ENCODE peak calls at places on chromosome 11, in four cellular contexts. J, O, B and C are unnamed samples.

GRCh38 chr11:35277827-35278226 is 138.9 kb downstream of the CD44 start:
- DNase-seq in J (no peak), O (no peak), B (no peak), C (no peak)

GRCh38 chr11:125404811-125405481 is 91.1 kb downstream of the FEZ1 start:
- DNase-seq in B (peak), O (peak), J (peak), C (peak)

GRCh38 chr11:35040221-35040942 is 98.6 kb upstream of the CD44 start:
- DNase-seq in J (no peak), O (peak), B (peak), C (no peak)

GRCh38 chr11:93895106-93895862 is 44.9 kb upstream of the VSTM5 start:
- DNase-seq in J (no peak), B (peak), O (no peak), C (no peak)

GRCh38 chr11:66743271-66743968 is 14.4 kb upstream of the SPTBN2 start:
- DNase-seq in J (no peak), B (no peak), O (no peak), C (peak)

GRCh38 chr11:109914809-109915653 is 178.2 kb upstream of the ZC3H12C start:
- DNase-seq in B (peak), O (no peak), J (no peak), C (no peak)

GRCh38 chr11:47270331-47271271 is 668 bp downstream of the MADD start:
- DNase-seq in B (peak), O (peak), J (no peak), C (no peak)

GRCh38 chr11:128624269-128625170 is 37.2 kb upstream of the ETS1 start:
- DNase-seq in O (peak), J (no peak), B (no peak), C (no peak)

GRCh38 chr11:119754656-119755350 is 25.8 kb upstream of the NECTIN1 start:
- DNase-seq in J (no peak), B (no peak), O (no peak), C (no peak)

GRCh38 chr11:128903248-128904041 is 12.3 kb downstream of the KCNJ5 start:
- DNase-seq in O (no peak), J (no peak), B (no peak), C (no peak)

GRCh38 chr11:134486106-134486505 is 74.1 kb upstream of the B3GAT1 start:
- DNase-seq in O (no peak), B (no peak), J (no peak), C (no peak)

GRCh38 chr11:34192481-34193401 is 87.3 kb downstream of the NAT10 start:
- DNase-seq in B (peak), O (no peak), J (no peak), C (peak)

GRCh38 chr11:117827521-117828511 is 3.3 kb upstream of the FXYD2 start:
- DNase-seq in O (no peak), B (no peak), J (peak), C (no peak)

GRCh38 chr11:133337905-133338536 is 194.3 kb downstream of the OPCML start:
- DNase-seq in O (no peak), J (no peak), B (no peak), C (no peak)

GRCh38 chr11:88814076-88814475 is 251.7 kb downstream of the GRM5 start:
- DNase-seq in B (no peak), O (no peak), J (no peak), C (no peak)

GRCh38 chr11:64990222-64990918 is 6.4 kb downstream of the BATF2 start:
- DNase-seq in B (peak), O (no peak), J (no peak), C (peak)

GRCh38 chr11:44943118-44943517 is 7.6 kb downstream of the TP53I11 start:
- DNase-seq in O (no peak), J (no peak), B (no peak), C (peak)

GRCh38 chr11:19359425-19360000 is 118.8 kb upstream of the E2F8 start:
- DNase-seq in B (no peak), O (no peak), J (no peak), C (no peak)

GRCh38 chr11:134656861-134657540 is 245.0 kb upstream of the B3GAT1 start:
- DNase-seq in B (no peak), O (peak), J (no peak), C (peak)

GRCh38 chr11:34825315-34825669 is 90.9 kb downstream of the APIP start:
- DNase-seq in J (no peak), O (no peak), B (no peak), C (no peak)

GRCh38 chr11:132379540-132379939 is 1009.1 kb downstream of the NTM start:
- DNase-seq in O (no peak), J (no peak), B (no peak), C (no peak)

GRCh38 chr11:72238492-72239295 is 5.3 kb downstream of the PHOX2A start:
- DNase-seq in O (no peak), B (no peak), J (no peak), C (no peak)

GRCh38 chr11:3916962-3917361 is 61.5 kb downstream of the STIM1 start:
- DNase-seq in B (no peak), J (no peak), O (no peak), C (no peak)

GRCh38 chr11:35812850-35813249 is 131.0 kb upstream of the LDLRAD3 start:
- DNase-seq in B (no peak), O (no peak), J (no peak), C (no peak)

GRCh38 chr11:96091476-96091875 is 167.6 kb upstream of the MTMR2 start:
- DNase-seq in B (no peak), O (no peak), J (no peak), C (no peak)

GRCh38 chr11:130110325-130111108 is 40.8 kb downstream of the APLP2 start:
- DNase-seq in B (no peak), J (no peak), O (no peak), C (no peak)

GRCh38 chr11:122180435-122180834 is 64.4 kb upstream of the BLID start:
- DNase-seq in B (peak), J (no peak), O (no peak), C (no peak)

GRCh38 chr11:47766363-47767227 is 546 bp downstream of the FNBP4 start:
- DNase-seq in B (peak), O (peak), J (peak), C (peak)

GRCh38 chr11:66904055-66904454 is 47.2 kb downstream of the LRFN4 start:
- DNase-seq in O (no peak), J (no peak), B (peak), C (no peak)

GRCh38 chr11:74055938-74056337 is 47.1 kb upstream of the UCP3 start:
- DNase-seq in O (no peak), J (no peak), B (peak), C (no peak)

GRCh38 chr11:26910192-26910591 is 83.7 kb upstream of the FIBIN start:
- DNase-seq in B (no peak), J (no peak), O (no peak), C (no peak)

GRCh38 chr11:15006139-15006759 is 34.1 kb upstream of the CALCA start:
- DNase-seq in B (peak), J (no peak), O (no peak), C (no peak)

GRCh38 chr11:783581-784015 is 6.3 kb downstream of the CEND1 start:
- DNase-seq in J (peak), O (no peak), B (peak), C (peak)

GRCh38 chr11:72732329-72732728 is 19.9 kb downstream of the ARAP1 start:
- DNase-seq in O (no peak), J (no peak), B (no peak), C (no peak)

GRCh38 chr11:132520199-132520598 is 1012.1 kb downstream of the OPCML start:
- DNase-seq in B (no peak), O (no peak), J (no peak), C (no peak)

GRCh38 chr11:35390737-35391682 is 28.3 kb downstream of the SLC1A2 start:
- DNase-seq in B (peak), O (no peak), J (no peak), C (no peak)

GRCh38 chr11:70244698-70245097 is 25.8 kb upstream of the PPFIA1 start:
- DNase-seq in J (no peak), B (peak), O (no peak), C (no peak)

GRCh38 chr11:72225411-72225951 is 914 bp downstream of the INPPL1 start:
- DNase-seq in B (no peak), O (peak), J (peak), C (peak)

GRCh38 chr11:64516226-64516625 is 74.8 kb upstream of the SLC22A12 start:
- DNase-seq in B (no peak), O (no peak), J (no peak), C (no peak)

GRCh38 chr11:57641011-57641410 is 8.7 kb downstream of the YPEL4 start:
- DNase-seq in O (no peak), B (peak), J (no peak), C (no peak)
- TF ChIP-seq CTCF in O (no peak), B (peak), J (peak), C (no peak)

GRCh38 chr11:102831128-102831708 is 12.2 kb downstream of the MMP3 start:
- DNase-seq in B (peak), O (no peak), J (peak), C (no peak)
- TF ChIP-seq CTCF in B (peak), O (no peak), J (peak), C (no peak)

GRCh38 chr11:31873115-31873514 is 62.0 kb upstream of the PAX6 start:
- DNase-seq in B (no peak), J (no peak), O (no peak), C (no peak)

GRCh38 chr11:31872074-31872440 is 60.9 kb upstream of the PAX6 start:
- DNase-seq in J (no peak), O (no peak), B (no peak), C (no peak)

GRCh38 chr11:31874631-31875191 is 63.6 kb upstream of the PAX6 start:
- DNase-seq in B (no peak), O (no peak), J (no peak), C (no peak)

GRCh38 chr11:31870609-31871309 is 59.6 kb upstream of the PAX6 start:
- DNase-seq in O (no peak), B (peak), J (peak), C (peak)

DNA sequence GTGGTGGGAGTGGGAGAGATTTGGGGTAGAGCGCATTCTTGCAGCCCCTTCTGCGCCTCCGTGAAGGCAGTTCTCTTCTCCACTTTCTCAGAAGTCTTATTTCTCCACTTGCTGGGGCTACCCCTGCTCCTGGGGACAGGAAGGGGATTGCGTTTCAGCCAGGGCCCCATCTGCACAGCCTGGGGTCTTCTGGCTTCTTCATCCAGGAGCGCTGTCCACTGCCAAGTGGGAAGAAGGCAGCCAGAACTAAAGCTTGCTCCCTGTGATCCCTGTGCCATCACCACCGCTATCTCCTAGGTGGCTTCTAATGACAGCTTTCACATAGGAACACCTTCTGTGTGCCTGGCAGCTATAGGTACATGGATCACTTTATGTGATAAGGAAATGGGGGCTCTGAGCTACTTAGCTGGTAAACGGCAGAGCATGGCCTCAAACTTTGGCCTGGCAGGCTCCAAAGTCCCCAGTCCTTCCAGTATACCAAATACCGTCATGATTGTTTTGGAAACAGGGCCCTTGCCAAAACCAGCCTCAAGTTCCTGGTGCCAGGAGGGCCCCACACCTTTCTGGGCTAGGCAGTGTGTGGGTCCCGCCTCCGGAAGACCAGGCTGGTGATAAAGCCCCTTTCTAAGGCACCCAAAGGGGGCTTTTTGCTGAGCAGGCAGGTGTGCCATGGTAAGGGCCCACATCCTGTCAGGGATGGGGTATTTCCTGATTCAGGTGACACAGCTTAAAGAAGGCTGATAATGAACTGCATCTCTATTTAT is 60.4 kb upstream of the PAX6 start:
- DNase-seq in O (no peak), J (no peak), B (no peak), C (no peak)
- TF ChIP-seq CTCF in O (no peak), J (no peak), B (no peak), C (no peak)

GRCh38 chr11:78417175-78417887 is at the start of gene GAB2:
- DNase-seq in O (peak), J (peak), B (no peak), C (no peak)
- TF ChIP-seq CTCF in O (peak), J (no peak), B (no peak), C (no peak)

GRCh38 chr11:43833657-43834073 is 47.0 kb upstream of the ALKBH3 start:
- DNase-seq in B (peak), O (no peak), J (no peak), C (no peak)
- TF ChIP-seq CTCF in B (no peak), O (no peak), J (no peak), C (no peak)

GRCh38 chr11:60629399-60629798 is 70.0 kb upstream of the MS4A8 start:
- DNase-seq in J (no peak), O (no peak), B (no peak), C (no peak)

GRCh38 chr11:60633645-60634044 is 65.8 kb upstream of the MS4A8 start:
- DNase-seq in B (no peak), O (no peak), J (no peak), C (no peak)

GRCh38 chr11:60631939-60632338 is 67.5 kb upstream of the MS4A8 start:
- DNase-seq in O (no peak), J (no peak), B (no peak), C (no peak)

GRCh38 chr11:60634151-60634550 is 65.3 kb upstream of the MS4A8 start:
- DNase-seq in B (no peak), O (no peak), J (no peak), C (no peak)
- TF ChIP-seq CTCF in B (no peak), O (no peak), J (peak), C (no peak)

GRCh38 chr11:6898911-6899310 is 6.6 kb upstream of the OR2D2 start:
- DNase-seq in J (no peak), O (no peak), B (no peak), C (no peak)

GRCh38 chr11:6895010-6895409 is 2.7 kb upstream of the OR2D2 start:
- DNase-seq in B (no peak), O (no peak), J (no peak), C (no peak)

GRCh38 chr11:6900327-6900999 is 8.2 kb upstream of the OR2D2 start:
- DNase-seq in B (no peak), O (no peak), J (no peak), C (no peak)
- TF ChIP-seq CTCF in B (no peak), O (no peak), J (no peak), C (no peak)

DNA sequence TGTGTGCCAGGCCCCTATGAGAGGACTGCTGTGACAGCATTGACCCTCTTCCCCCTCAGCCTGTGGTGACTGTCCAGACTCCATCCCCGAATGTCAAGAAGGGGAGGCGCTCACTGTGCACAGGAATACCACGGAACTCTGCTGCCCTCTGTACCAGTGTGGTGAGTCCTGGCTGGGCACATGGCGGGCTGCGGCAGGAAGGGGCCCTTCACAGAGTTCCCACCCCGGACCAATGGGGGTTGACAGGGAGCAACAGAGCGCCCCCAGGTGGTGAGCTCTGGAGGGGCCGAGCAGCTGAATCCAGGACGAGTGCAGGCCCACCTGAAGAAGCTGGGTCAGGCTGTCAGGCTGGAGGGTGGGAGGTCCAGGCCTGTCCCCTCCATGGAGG is 83.8 kb upstream of the MYOD1 start:
- DNase-seq in O (no peak), J (no peak), B (no peak), C (no peak)
- TF ChIP-seq CTCF in O (no peak), J (no peak), B (no peak), C (no peak)

DNA sequence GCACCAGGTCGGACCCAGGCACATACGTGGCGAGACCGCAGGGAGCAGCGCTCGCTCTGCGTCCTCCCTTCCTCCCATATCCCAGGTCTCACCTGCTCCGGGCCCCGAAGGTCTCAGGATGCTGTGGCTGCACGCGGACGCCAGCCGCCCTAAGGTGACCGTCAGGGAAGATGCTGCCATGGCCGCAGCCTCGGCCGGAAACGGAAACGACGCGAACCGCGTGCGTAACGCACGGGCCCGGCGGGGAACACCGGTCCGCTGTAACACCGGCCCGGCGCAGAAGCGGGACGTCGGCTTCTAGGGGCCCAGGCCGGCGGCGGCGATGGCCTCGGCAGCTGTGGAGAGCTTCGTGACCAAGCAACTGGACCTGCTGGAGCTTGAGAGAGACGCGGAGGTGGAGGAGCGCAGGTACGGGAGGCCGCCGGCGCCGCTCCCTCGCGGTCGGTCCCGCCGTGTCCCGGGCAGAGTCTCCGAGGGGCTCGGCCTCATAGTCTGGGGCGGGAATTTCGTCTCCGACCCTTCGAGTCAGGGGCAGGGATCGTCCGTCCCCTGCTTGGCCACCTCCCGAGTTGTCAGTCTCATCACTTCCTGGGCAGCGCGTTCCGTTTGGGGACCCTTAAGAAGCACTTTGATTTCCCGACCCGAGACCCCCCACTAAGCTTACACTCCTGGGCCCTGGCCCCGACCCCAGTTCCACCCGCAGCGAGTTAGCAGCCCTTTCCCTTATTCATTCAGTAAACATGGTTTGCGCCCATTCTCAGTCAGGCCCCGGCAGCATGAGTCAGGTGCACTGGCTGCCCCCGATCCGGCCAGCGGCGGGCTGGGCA is at the start of the genes IGHMBP2 and MRPL21:
- DNase-seq in B (peak), J (peak), O (peak), C (peak)
- TF ChIP-seq CTCF in B (no peak), J (no peak), O (no peak), C (no peak)